ENCODE peak calls at places on chromosomes 12 and 14, in eight cellular contexts. H, A, S, B, C, K, L and T are unnamed samples.
A peak's percentile ranks its signal among the peaks of the same experiment; 100 is the strongest.

GRCh38 chr14:86481105-86481504 is 951.2 kb downstream of the FLRT2 start:
- DNase-seq in B (no peak), S (no peak), K (no peak), H (no peak), L (no peak), C (no peak), A (no peak), T (no peak)

GRCh38 chr12:6062427-6063378 is 61.8 kb downstream of the VWF start:
- DNase-seq in C (no peak), H (peak; percentile 30), S (peak; percentile 69), L (peak; percentile 68), A (peak; percentile 53), K (no peak), B (peak; percentile 51), T (no peak)

GRCh38 chr12:15928870-15929571 is 17.9 kb downstream of the DERA start:
- DNase-seq in B (peak; percentile 31), K (peak; percentile 21), C (no peak), S (peak; percentile 62), A (no peak), L (no peak), H (no peak), T (no peak)

GRCh38 chr14:94880805-94881204 is 110.9 kb upstream of the GSC start:
- DNase-seq in K (no peak), B (no peak), H (no peak), A (no peak), C (no peak), S (no peak), L (no peak), T (no peak)

GRCh38 chr12:107513184-107513583 is 172.4 kb upstream of the PWP1 start:
- DNase-seq in H (no peak), A (no peak), S (no peak), L (no peak), B (no peak), K (no peak), C (no peak), T (no peak)

GRCh38 chr12:47022296-47022695 is 57.1 kb upstream of the PCED1B start:
- DNase-seq in H (no peak), L (peak; percentile 50), S (no peak), C (no peak), B (no peak), A (no peak), K (no peak), T (no peak)

GRCh38 chr12:12872139-12872933 is 19.0 kb upstream of the GPRC5A start:
- DNase-seq in K (no peak), L (peak; percentile 73), B (no peak), C (no peak), S (no peak), H (no peak), A (peak; percentile 55), T (peak; percentile 57)

GRCh38 chr12:52042706-52043385 is 8.4 kb upstream of the NR4A1 start:
- DNase-seq in A (no peak), K (no peak), L (no peak), H (peak; percentile 36), B (no peak), S (no peak), C (peak; percentile 77), T (no peak)

GRCh38 chr14:72792051-72792788 is 101.7 kb downstream of the DPF3 start:
- DNase-seq in B (peak; percentile 70), C (peak; percentile 81), A (no peak), S (peak; percentile 58), H (peak; percentile 26), L (no peak), K (peak; percentile 75), T (no peak)

GRCh38 chr12:104680070-104680469 is 223.3 kb downstream of the CHST11 start:
- DNase-seq in K (no peak), B (no peak), H (no peak), L (no peak), A (no peak), C (no peak), S (peak; percentile 23), T (no peak)

GRCh38 chr12:118212627-118213026 is 76.7 kb downstream of the PEBP1 start:
- DNase-seq in H (no peak), L (no peak), K (no peak), A (no peak), B (no peak), C (no peak), S (no peak), T (no peak)

GRCh38 chr14:71400821-71401447 is 493.7 kb downstream of the PCNX1 start:
- DNase-seq in A (no peak), K (no peak), S (no peak), H (no peak), L (no peak), B (no peak), C (no peak), T (no peak)

GRCh38 chr12:54360717-54361456 is 3.4 kb downstream of the GPR84 start:
- DNase-seq in B (peak; percentile 71), K (peak; percentile 71), S (peak; percentile 95), L (peak; percentile 46), C (peak; percentile 85), H (peak; percentile 83), A (peak; percentile 87), T (peak; percentile 78)

GRCh38 chr12:6343518-6343917 is 1.6 kb upstream of the TNFRSF1A start:
- DNase-seq in A (no peak), B (no peak), S (no peak), K (no peak), L (no peak), H (no peak), C (no peak), T (no peak)

GRCh38 chr12:94101902-94102660 is 46.3 kb upstream of the PLXNC1 start:
- DNase-seq in K (peak; percentile 84), L (peak; percentile 74), B (peak; percentile 88), C (peak; percentile 89), H (peak; percentile 86), A (peak; percentile 88), S (peak; percentile 94), T (peak; percentile 89)

GRCh38 chr12:107903377-107904061 is 129.0 kb downstream of the ASCL4 start:
- DNase-seq in B (peak; percentile 31), K (peak; percentile 60), C (peak; percentile 73), H (peak; percentile 30), S (peak; percentile 88), L (peak; percentile 59), A (peak; percentile 76), T (peak; percentile 77)

GRCh38 chr14:36268957-36269734 is 51.3 kb downstream of the MBIP start:
- DNase-seq in A (no peak), S (peak; percentile 90), L (no peak), B (no peak), C (no peak), H (no peak), K (no peak), T (peak; percentile 63)

GRCh38 chr12:106721931-106722330 is 52.6 kb upstream of the RIC8B start:
- DNase-seq in B (no peak), L (no peak), K (no peak), H (no peak), S (no peak), A (no peak), C (no peak), T (no peak)

GRCh38 chr14:22375321-22375930 is 213.6 kb downstream of the DAD1 start:
- DNase-seq in K (no peak), B (no peak), H (no peak), L (peak; percentile 48), C (no peak), A (no peak), S (peak; percentile 67), T (no peak)

GRCh38 chr14:98171654-98172053 is 1100.3 kb downstream of the BCL11B start:
- DNase-seq in L (no peak), S (no peak), B (no peak), A (no peak), C (no peak), H (no peak), K (no peak), T (no peak)

DNA sequence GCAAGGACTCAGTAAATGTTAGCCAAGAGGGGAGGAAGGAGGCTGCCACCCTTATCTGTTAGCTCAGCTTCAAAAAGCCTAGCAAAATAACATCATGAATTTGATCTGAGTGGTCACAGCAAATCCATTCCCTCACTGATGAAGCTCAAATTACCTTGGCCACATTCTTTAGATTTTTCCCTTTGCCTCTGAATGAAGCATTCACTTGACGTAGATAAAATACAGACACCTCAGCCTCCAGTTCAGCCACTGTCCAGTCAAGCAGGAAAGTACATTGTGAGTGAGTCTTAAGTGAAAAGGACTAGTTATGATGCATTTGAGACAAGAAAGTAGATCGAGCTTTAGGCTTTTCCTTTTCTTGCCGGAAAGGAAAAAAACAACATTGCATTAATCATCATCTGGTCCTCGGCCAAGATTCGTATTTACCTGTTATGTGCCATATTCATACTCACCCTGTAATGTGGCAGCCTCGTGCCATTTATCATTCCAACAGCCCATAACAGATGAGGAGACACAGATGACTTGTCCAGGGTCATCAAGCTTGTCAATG is 146.5 kb downstream of the ETV6 start:
- DNase-seq in K (no peak), A (no peak), C (no peak), H (no peak), B (no peak), S (peak; percentile 25), L (peak; percentile 68), T (no peak)
- H3K27ac ChIP-seq in K (peak overlapping the region; percentile 84), A (peak overlapping the region; percentile 76), C (peak overlapping the region; percentile 91), H (no peak overlapping the region), B (peak overlapping the region; percentile 52), S (no peak overlapping the region), L (peak overlapping the region; percentile 57), T (no peak overlapping the region)

DNA sequence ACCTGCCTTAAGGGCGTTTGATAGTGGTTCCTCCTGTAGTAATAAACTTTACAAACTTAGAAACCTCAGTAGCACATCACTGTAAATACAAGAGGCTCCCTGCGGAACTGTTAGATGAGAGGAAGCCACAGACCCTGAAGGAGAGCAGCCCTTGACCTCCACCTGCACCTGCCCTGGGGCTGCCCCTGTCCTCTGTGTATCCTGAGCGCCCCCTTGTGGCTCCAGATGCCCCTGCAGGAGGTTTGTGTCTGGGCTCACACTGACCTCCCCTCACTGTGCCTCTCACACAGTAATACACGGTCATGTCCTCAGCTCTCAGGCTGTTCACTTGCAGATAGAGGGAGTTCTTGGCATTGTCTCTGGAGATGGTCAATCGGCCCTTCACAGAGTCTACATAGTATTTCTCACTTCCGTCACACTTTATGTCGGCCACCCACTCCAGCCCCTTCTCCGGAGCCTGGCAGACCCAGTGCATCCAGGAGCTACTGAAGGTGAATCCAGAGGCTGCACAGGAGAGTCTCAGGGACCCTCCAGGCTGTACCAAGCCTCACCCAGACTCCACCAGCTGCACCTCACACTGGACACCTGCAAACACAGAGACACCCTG is 1059.8 kb downstream of the TMEM121 start:
- DNase-seq in A (peak; percentile 42), C (no peak), L (peak; percentile 8), B (no peak), S (no peak), K (no peak), H (no peak), T (no peak)
- TF ChIP-seq CTCF in A (peak; percentile 7), C (no peak), L (peak; percentile 52), B (no peak), S (no peak), K (peak; percentile 43), H (no peak), T (no peak)

GRCh38 chr12:80374615-80375014 is 69.4 kb upstream of the PTPRQ start:
- DNase-seq in C (no peak), L (no peak), K (no peak), A (no peak), S (no peak), B (no peak), H (no peak), T (no peak)

GRCh38 chr12:80373666-80374065 is 70.4 kb upstream of the PTPRQ start:
- DNase-seq in A (no peak), L (no peak), K (no peak), S (no peak), H (no peak), B (no peak), C (no peak), T (no peak)
- H3K27ac ChIP-seq in A (no peak overlapping the region), L (no peak overlapping the region), K (no peak overlapping the region), S (no peak overlapping the region), H (no peak overlapping the region), B (no peak overlapping the region), C (no peak overlapping the region), T (no peak overlapping the region)

GRCh38 chr12:124856132-124856841 is 7.4 kb downstream of the SCARB1 start:
- DNase-seq in C (peak; percentile 68), L (no peak), A (no peak), S (no peak), H (no peak), B (no peak), K (no peak), T (no peak)
- TF ChIP-seq CTCF in C (peak; percentile 50), L (no peak), A (no peak), S (no peak), H (no peak), B (peak; percentile 26), K (peak; percentile 67), T (no peak)